ENCODE peak calls at places on chromosome 16, in nine cellular contexts. S is neuronal stem cell; P is ovary; K is aorta; U is CD8-positive, alpha-beta T cell; Z is cardiac muscle cell; A is caudate nucleus; H is adrenal gland; X is transverse colon. O is an unnamed sample.
A peak's percentile ranks its signal among the peaks of the same experiment; 100 is the strongest.

GRCh38 chr16:66695935-66696668 is 441 bp downstream of the CMTM4 start:
- DNase-seq in A (no peak), U (no peak), K (peak; percentile 79), Z (peak; percentile 23), H (peak; percentile 4), X (peak; percentile 77), P (peak; percentile 33), S (peak; percentile 6), O (no peak)

GRCh38 chr16:84050316-84050715 is 7.7 kb upstream of the SLC38A8 start:
- DNase-seq in H (no peak), S (no peak), P (no peak), X (no peak), A (no peak), Z (no peak), U (no peak), K (peak; percentile 51), O (no peak)

GRCh38 chr16:56303880-56304279 is 112.6 kb downstream of the GNAO1 start:
- DNase-seq in Z (no peak), H (no peak), K (no peak), A (no peak), X (no peak), P (no peak), U (no peak), S (no peak), O (no peak)

GRCh38 chr16:71709231-71709781 is 15.2 kb downstream of the PHLPP2 start:
- DNase-seq in P (no peak), X (no peak), Z (no peak), K (no peak), S (no peak), H (no peak), A (no peak), U (no peak), O (no peak)

GRCh38 chr16:77213542-77214108 is 14.4 kb downstream of the SYCE1L start:
- DNase-seq in K (no peak), P (peak; percentile 29), X (no peak), Z (no peak), A (no peak), U (no peak), S (no peak), H (peak; percentile 69), O (no peak)

GRCh38 chr16:81170824-81171223 is 67.7 kb upstream of the BCO1 start:
- DNase-seq in P (no peak), X (no peak), K (no peak), A (no peak), U (no peak), Z (peak; percentile 70), S (no peak), H (no peak), O (no peak)

GRCh38 chr16:27083861-27084261 is 17.1 kb downstream of the C16orf82 start:
- DNase-seq in S (peak; percentile 52), Z (peak; percentile 23), X (no peak), U (no peak), P (no peak), H (no peak), K (no peak), A (no peak), O (peak; percentile 2)

GRCh38 chr16:88700636-88701482 is 5.3 kb downstream of the RNF166 start:
- DNase-seq in U (peak; percentile 94), H (peak; percentile 96), X (peak; percentile 93), Z (no peak), K (peak; percentile 93), S (no peak), P (peak; percentile 77), A (no peak), O (peak; percentile 20)

GRCh38 chr16:70437017-70437581 is 1.8 kb downstream of the ST3GAL2 start:
- DNase-seq in K (no peak), U (no peak), Z (peak; percentile 87), S (no peak), H (peak; percentile 19), X (no peak), P (peak; percentile 49), A (no peak), O (no peak)

GRCh38 chr16:70437582-70438324 is 1.1 kb downstream of the ST3GAL2 start:
- DNase-seq in A (peak; percentile 20), H (peak; percentile 50), Z (peak; percentile 46), X (no peak), K (no peak), U (no peak), S (no peak), P (peak; percentile 48), O (no peak)

GRCh38 chr16:70441406-70441990 is 2.6 kb upstream of the ST3GAL2 start:
- DNase-seq in S (no peak), P (no peak), Z (no peak), A (no peak), U (no peak), K (no peak), X (no peak), H (no peak), O (no peak)

GRCh38 chr16:70438325-70438982 is 446 bp downstream of the ST3GAL2 start:
- DNase-seq in Z (no peak), K (peak; percentile 84), A (no peak), U (no peak), H (peak; percentile 32), S (no peak), X (peak; percentile 37), P (peak; percentile 58), O (no peak)

GRCh38 chr16:70438983-70439862 is at the start of gene ST3GAL2:
- DNase-seq in Z (peak; percentile 98), A (peak; percentile 92), X (peak; percentile 93), U (peak; percentile 93), H (peak; percentile 92), S (peak; percentile 99), P (peak; percentile 95), K (peak; percentile 98), O (peak; percentile 95)
- H3K27ac ChIP-seq in Z (peak within 1 kb of the TSS; percentile 92), A (peak within 1 kb of the TSS; percentile 90), X (peak within 1 kb of the TSS; percentile 75), U (peak within 1 kb of the TSS; percentile 48), H (no peak within 1 kb of the TSS), S (peak within 1 kb of the TSS; percentile 75), P (peak within 1 kb of the TSS; percentile 30), K (peak within 1 kb of the TSS; percentile 13), O (peak within 1 kb of the TSS; percentile 64)

DNA sequence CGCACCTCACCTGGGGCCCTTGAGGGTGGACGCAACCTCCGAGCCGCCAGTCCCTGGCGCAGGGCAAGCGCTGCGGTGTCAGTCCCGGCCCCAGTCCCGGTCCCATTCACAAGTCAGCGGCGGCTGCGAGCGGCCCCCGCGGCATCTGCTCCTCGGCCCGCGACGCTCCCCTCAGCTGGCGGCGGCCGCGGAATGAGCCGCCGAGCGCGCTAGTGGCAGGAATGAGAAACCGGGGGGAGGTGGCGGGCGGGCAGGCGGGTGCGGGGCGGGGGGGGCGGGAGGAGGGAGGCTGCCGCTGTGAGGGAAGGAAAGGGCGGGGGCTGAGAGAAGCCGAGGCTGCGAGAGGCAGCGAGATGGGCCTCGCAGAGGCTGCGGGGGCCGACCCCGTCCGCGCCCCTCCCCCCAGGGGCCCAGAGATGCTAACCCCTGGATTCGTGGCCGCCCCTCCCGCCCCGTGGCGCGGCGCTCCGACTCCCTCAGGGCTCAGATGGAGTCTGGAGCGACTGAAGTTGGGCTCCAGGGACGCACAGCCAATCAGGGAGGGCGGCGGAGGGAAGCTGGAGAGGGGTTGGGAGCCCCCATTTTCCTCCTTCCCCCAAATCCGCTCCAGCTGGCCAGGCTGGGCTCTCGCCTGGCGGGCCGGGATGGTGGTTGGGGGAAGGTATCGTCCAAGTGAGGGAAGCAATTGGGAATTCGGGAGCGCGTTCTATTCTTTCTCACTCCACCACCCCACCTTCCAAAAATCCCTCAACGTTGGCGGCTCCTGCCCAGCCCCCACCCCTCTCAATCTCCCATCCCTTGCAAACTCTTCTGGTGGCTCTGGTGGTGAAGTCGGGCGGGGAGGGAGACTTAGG is at the start of gene CDH11:
- DNase-seq in H (peak; percentile 32), P (peak; percentile 90), X (peak; percentile 38), A (peak; percentile 65), U (no peak), K (peak; percentile 90), Z (peak; percentile 83), S (peak; percentile 88), O (peak; percentile 32)
- H3K27ac ChIP-seq in H (peak within 1 kb of the TSS; percentile 60), P (peak within 1 kb of the TSS; percentile 91), X (peak within 1 kb of the TSS; percentile 87), A (peak within 1 kb of the TSS; percentile 85), U (no peak within 1 kb of the TSS), K (peak within 1 kb of the TSS; percentile 70), Z (no peak within 1 kb of the TSS), S (peak within 1 kb of the TSS; percentile 97), O (peak within 1 kb of the TSS; percentile 56)

DNA sequence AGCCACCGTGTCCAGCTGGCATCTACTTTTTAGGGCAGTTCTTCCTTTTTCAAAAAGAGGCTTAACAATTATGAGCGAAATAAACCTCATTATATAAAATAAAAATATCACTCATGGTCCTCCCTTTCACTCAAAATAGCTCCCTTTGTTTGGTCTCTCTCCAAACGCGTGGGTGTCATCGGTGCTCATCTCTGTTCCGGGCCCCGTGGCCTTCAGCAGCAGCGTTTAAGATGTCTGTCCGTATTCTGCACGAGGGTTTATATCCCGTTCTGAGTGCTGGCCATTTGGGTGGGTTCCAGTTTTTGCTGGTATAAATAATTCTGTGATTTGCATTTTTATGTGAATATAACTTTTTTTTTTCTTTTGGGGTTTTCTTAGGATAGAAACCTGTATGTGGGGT is 33.4 kb downstream of the PRMT7 start:
- DNase-seq in A (no peak), H (peak; percentile 40), S (no peak), U (no peak), K (peak; percentile 68), P (no peak), X (no peak), Z (no peak), O (no peak)
- H3K27ac ChIP-seq in A (no peak overlapping the region), H (no peak overlapping the region), S (no peak overlapping the region), U (no peak overlapping the region), K (no peak overlapping the region), P (no peak overlapping the region), X (no peak overlapping the region), Z (no peak overlapping the region), O (no peak overlapping the region)

DNA sequence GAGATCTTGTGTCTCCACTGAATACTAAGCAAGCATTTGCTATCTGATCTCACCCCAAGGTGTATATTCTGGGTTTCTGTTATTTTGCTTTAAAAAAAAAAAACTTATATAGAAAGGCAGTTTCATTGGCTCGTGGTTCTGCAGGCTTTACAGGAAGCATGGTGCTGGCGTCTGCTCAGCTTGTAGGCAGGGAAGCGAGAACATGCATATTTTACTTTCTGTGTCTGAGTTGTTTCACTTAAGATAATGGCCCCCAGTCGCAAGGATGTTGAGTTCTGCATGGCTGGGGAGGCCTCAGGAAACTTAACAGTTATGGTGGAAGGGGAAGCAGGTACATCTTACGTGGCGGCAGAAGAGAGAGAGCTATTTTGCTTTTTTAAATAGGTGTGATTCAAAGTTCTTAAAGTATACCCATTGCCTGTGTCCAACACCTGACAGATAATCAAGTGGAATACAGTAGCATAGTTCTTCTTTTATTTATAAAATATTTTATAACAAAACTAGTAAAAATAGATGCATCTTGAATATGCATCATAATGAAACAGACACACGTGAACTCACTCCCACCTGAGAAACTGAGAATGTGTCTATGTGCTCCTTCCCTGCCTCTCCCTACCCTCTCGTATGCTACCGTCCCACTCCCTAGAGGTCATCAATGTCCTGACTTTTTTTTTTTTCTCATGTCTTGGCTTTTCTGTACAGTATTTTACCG is 15.4 kb upstream of the ARHGAP17 start:
- DNase-seq in P (no peak), X (no peak), A (no peak), U (no peak), S (no peak), Z (no peak), H (no peak), K (no peak), O (no peak)
- H3K27ac ChIP-seq in P (no peak overlapping the region), X (peak overlapping the region; percentile 56), A (no peak overlapping the region), U (peak overlapping the region; percentile 21), S (no peak overlapping the region), Z (no peak overlapping the region), H (no peak overlapping the region), K (no peak overlapping the region), O (peak overlapping the region; percentile 73)